ENCODE peak calls at places on chromosomes 1 and 21, in six cellular contexts. E is Daoy; U is stimulated activated naive CD8-positive, alpha-beta T cell treated with anti-CD3 and anti-CD28 coated beads, Interleukin-15, Interleukin-2, amounts not matched to agents 100 U/mL and 50 U/mL, for 24 hours; P is cardiac muscle cell; X is stimulated activated CD4-positive, alpha-beta T cell treated with anti-CD3 and anti-CD28 coated beads, Interleukin-12 subunit alpha, Interleukin-12 subunit beta, amount 100 ng/mL, for 4 hours; S is AML-193. K is an unnamed sample.

GRCh38 chr21:17462276-17462981 is 50.4 kb upstream of the CXADR start:
- DNase-seq in E (no peak), U (no peak), P (no peak), X (no peak), S (no peak), K (no peak)

GRCh38 chr1:235831148-235831547 is 35.6 kb downstream of the LYST start:
- DNase-seq in E (peak; percentile 18), U (peak; percentile 69), P (no peak), X (no peak), S (peak; percentile 15), K (no peak)

GRCh38 chr1:46342677-46343350 is 2.2 kb downstream of the NSUN4 start:
- DNase-seq in E (no peak), U (no peak), P (no peak), X (no peak), S (no peak), K (no peak)

GRCh38 chr1:203914292-203914691 is 52.9 kb downstream of the SNRPE start:
- DNase-seq in E (no peak), U (no peak), P (no peak), X (no peak), S (no peak), K (no peak)

GRCh38 chr21:26909972-26910371 is 56.9 kb downstream of the ADAMTS5 start:
- DNase-seq in E (no peak), U (no peak), P (peak; percentile 81), X (no peak), S (no peak), K (no peak)

GRCh38 chr1:18580676-18581419 is 49.8 kb upstream of the PAX7 start:
- DNase-seq in E (no peak), U (no peak), P (no peak), X (no peak), S (no peak), K (no peak)

GRCh38 chr1:87826639-87827345 is 498.1 kb downstream of the LMO4 start:
- DNase-seq in E (peak; percentile 42), U (no peak), P (no peak), X (no peak), S (no peak), K (no peak)

GRCh38 chr1:77671836-77672235 is 10.6 kb downstream of the ZZZ3 start:
- DNase-seq in E (peak; percentile 14), U (no peak), P (no peak), X (no peak), S (no peak), K (no peak)

GRCh38 chr1:207868252-207868768 is 42.6 kb downstream of the CD34 start:
- DNase-seq in E (no peak), U (peak; percentile 35), P (no peak), X (no peak), S (no peak), K (no peak)

GRCh38 chr1:46543382-46543760 is 8.1 kb downstream of the KNCN start:
- DNase-seq in E (no peak), U (no peak), P (no peak), X (no peak), S (no peak), K (no peak)

GRCh38 chr1:26874896-26875295 is 11.9 kb downstream of the SFN start:
- DNase-seq in E (no peak), U (no peak), P (no peak), X (no peak), S (no peak), K (no peak)

GRCh38 chr1:150194381-150195031 is 41.4 kb downstream of the ANP32E start:
- DNase-seq in E (no peak), U (no peak), P (no peak), X (no peak), S (no peak), K (no peak)

K was measured in NCI-H1417 treated with DMSO at 0.1 percent for 48 hours.